ENCODE peak calls at places on chromosome 12, in eight cellular contexts. One of them, this sample, is unnamed.
A peak's percentile ranks its signal among the peaks of the same experiment; 100 is the strongest.

GRCh38 chr12:31220633-31221565 is 105.1 kb downstream of the SINHCAF start:
- DNase-seq in HFF-Myc: no peak
- DNase-seq in skeletal muscle cell: no peak
- DNase-seq in pulmonary artery endothelial cell: no peak
- DNase-seq in SK-N-DZ: no peak
- DNase-seq in D341Med: no peak
- DNase-seq in heart left ventricle: no peak
- DNase-seq in activated T-cell treated with anti-CD3 and anti-CD28 coated beads for 24 hours: no peak
- DNase-seq in this sample: peak; percentile 42

GRCh38 chr12:64752833-64753238 is 6.4 kb downstream of the GNS start:
- DNase-seq in HFF-Myc: no peak
- DNase-seq in skeletal muscle cell: no peak
- DNase-seq in pulmonary artery endothelial cell: peak; percentile 72
- DNase-seq in SK-N-DZ: no peak
- DNase-seq in D341Med: no peak
- DNase-seq in heart left ventricle: no peak
- DNase-seq in activated T-cell treated with anti-CD3 and anti-CD28 coated beads for 24 hours: no peak
- DNase-seq in this sample: no peak

GRCh38 chr12:28899951-28900350 is 249.1 kb upstream of the FAR2 start:
- DNase-seq in HFF-Myc: peak; percentile 59
- DNase-seq in skeletal muscle cell: peak; percentile 85
- DNase-seq in pulmonary artery endothelial cell: no peak
- DNase-seq in SK-N-DZ: no peak
- DNase-seq in D341Med: no peak
- DNase-seq in heart left ventricle: no peak
- DNase-seq in activated T-cell treated with anti-CD3 and anti-CD28 coated beads for 24 hours: no peak
- DNase-seq in this sample: no peak

GRCh38 chr12:27497446-27497845 is 26.6 kb upstream of the PPFIBP1 start:
- DNase-seq in HFF-Myc: no peak
- DNase-seq in skeletal muscle cell: no peak
- DNase-seq in pulmonary artery endothelial cell: no peak
- DNase-seq in SK-N-DZ: no peak
- DNase-seq in D341Med: no peak
- DNase-seq in heart left ventricle: no peak
- DNase-seq in activated T-cell treated with anti-CD3 and anti-CD28 coated beads for 24 hours: no peak
- DNase-seq in this sample: no peak

GRCh38 chr12:124109760-124110159 is 136.7 kb downstream of the ZNF664 start:
- DNase-seq in HFF-Myc: no peak
- DNase-seq in skeletal muscle cell: no peak
- DNase-seq in pulmonary artery endothelial cell: no peak
- DNase-seq in SK-N-DZ: peak; percentile 67
- DNase-seq in D341Med: peak; percentile 50
- DNase-seq in heart left ventricle: no peak
- DNase-seq in activated T-cell treated with anti-CD3 and anti-CD28 coated beads for 24 hours: no peak
- DNase-seq in this sample: no peak

GRCh38 chr12:42299392-42300308 is 26.2 kb downstream of the ZCRB1 start:
- DNase-seq in HFF-Myc: peak; percentile 25
- DNase-seq in skeletal muscle cell: peak; percentile 60
- DNase-seq in pulmonary artery endothelial cell: no peak
- DNase-seq in SK-N-DZ: no peak
- DNase-seq in D341Med: no peak
- DNase-seq in heart left ventricle: no peak
- DNase-seq in activated T-cell treated with anti-CD3 and anti-CD28 coated beads for 24 hours: peak; percentile 68
- DNase-seq in this sample: no peak

GRCh38 chr12:54411398-54412241 is 7.4 kb downstream of the ITGA5 start:
- DNase-seq in HFF-Myc: peak; percentile 96
- DNase-seq in skeletal muscle cell: peak; percentile 73
- DNase-seq in pulmonary artery endothelial cell: peak; percentile 80
- DNase-seq in SK-N-DZ: no peak
- DNase-seq in D341Med: no peak
- DNase-seq in heart left ventricle: peak; percentile 65
- DNase-seq in activated T-cell treated with anti-CD3 and anti-CD28 coated beads for 24 hours: peak; percentile 36
- DNase-seq in this sample: peak; percentile 85

GRCh38 chr12:47791874-47792273 is 18.8 kb downstream of the SLC48A1 start:
- DNase-seq in HFF-Myc: no peak
- DNase-seq in skeletal muscle cell: no peak
- DNase-seq in pulmonary artery endothelial cell: no peak
- DNase-seq in SK-N-DZ: no peak
- DNase-seq in D341Med: no peak
- DNase-seq in heart left ventricle: no peak
- DNase-seq in activated T-cell treated with anti-CD3 and anti-CD28 coated beads for 24 hours: no peak
- DNase-seq in this sample: peak; percentile 59

This sample was measured in right cardiac atrium.